ENCODE peak calls at places on chromosomes 4 and X, in seven cellular contexts. T is dermis blood vessel endothelial cell; M is amygdala; P is endothelial cell; V is NCI-H1092; Q is stimulated activated CD4-positive, alpha-beta T cell treated with anti-CD3 and anti-CD28 coated beads, Interleukin-4, amount 100 ng/mL, for 4 hours; B is LoVo. Y is an unnamed sample.

GRCh38 chr4:113574636-113575103 is 186.9 kb downstream of the CAMK2D start:
- DNase-seq in T (peak; percentile 61), M (no peak), P (no peak), V (no peak), Q (no peak), B (no peak), Y (no peak)

GRCh38 chr4:138749303-138749702 is 266.3 kb upstream of the NOCT start:
- DNase-seq in T (no peak), M (no peak), P (no peak), V (no peak), Q (no peak), B (no peak), Y (no peak)

GRCh38 chrX:19064175-19064574 is 58.1 kb downstream of the ADGRG2 start:
- DNase-seq in T (no peak), M (no peak), P (no peak), V (no peak), Q (no peak), B (no peak), Y (peak; percentile 78)

GRCh38 chr4:15755321-15755750 is 22.8 kb upstream of the CD38 start:
- DNase-seq in T (peak; percentile 28), M (no peak), P (no peak), V (no peak), Q (peak; percentile 33), B (no peak), Y (no peak)

GRCh38 chr4:80079255-80079923 is 6.4 kb upstream of the ANTXR2 start:
- DNase-seq in T (no peak), M (no peak), P (no peak), V (no peak), Q (no peak), B (no peak), Y (no peak)

GRCh38 chr4:185534850-185535761 is at the start of gene PDLIM3:
- DNase-seq in T (peak; percentile 78), M (peak; percentile 8), P (peak; percentile 40), V (peak; percentile 37), Q (peak; percentile 3), B (peak; percentile 40), Y (peak; percentile 24)

GRCh38 chr4:79700356-79700755 is 292.3 kb upstream of the GK2 start:
- DNase-seq in T (no peak), M (no peak), P (no peak), V (no peak), Q (no peak), B (no peak), Y (no peak)

GRCh38 chrX:26442340-26442739 is 226.4 kb downstream of the MAGEB5 start:
- DNase-seq in T (peak; percentile 69), M (no peak), P (peak; percentile 5), V (no peak), Q (no peak), B (no peak), Y (peak; percentile 2)

GRCh38 chr4:56705373-56705772 is 24.3 kb upstream of the HOPX start:
- DNase-seq in T (no peak), M (no peak), P (no peak), V (no peak), Q (no peak), B (no peak), Y (no peak)

GRCh38 chr4:76726141-76726540 is 171.8 kb downstream of the SOWAHB start:
- DNase-seq in T (no peak), M (no peak), P (no peak), V (no peak), Q (no peak), B (no peak), Y (no peak)

GRCh38 chr4:82467442-82467841 is 37.1 kb downstream of the ENOPH1 start:
- DNase-seq in T (peak; percentile 75), M (no peak), P (no peak), V (no peak), Q (no peak), B (no peak), Y (no peak)

GRCh38 chr4:180993179-180993841 is 1249.9 kb upstream of the TENM3 start:
- DNase-seq in T (no peak), M (no peak), P (no peak), V (no peak), Q (no peak), B (no peak), Y (no peak)

GRCh38 chrX:40887476-40887875 is 152.1 kb upstream of the MED14 start:
- DNase-seq in T (no peak), M (no peak), P (no peak), V (no peak), Q (no peak), B (no peak), Y (no peak)

GRCh38 chr4:13888112-13888511 is 260.6 kb upstream of the BOD1L1 start:
- DNase-seq in T (peak; percentile 91), M (no peak), P (no peak), V (no peak), Q (no peak), B (no peak), Y (no peak)

GRCh38 chrX:106995678-106996077 is 4.3 kb downstream of the MORC4 start:
- DNase-seq in T (no peak), M (no peak), P (no peak), V (no peak), Q (no peak), B (no peak), Y (no peak)

GRCh38 chrX:153694687-153695270 is 7.1 kb downstream of the SLC6A8 start:
- DNase-seq in T (no peak), M (no peak), P (no peak), V (no peak), Q (no peak), B (no peak), Y (no peak)

GRCh38 chr4:67393007-67393406 is 152.3 kb downstream of the CENPC start:
- DNase-seq in T (no peak), M (no peak), P (no peak), V (no peak), Q (no peak), B (no peak), Y (no peak)

GRCh38 chrX:24024819-24025740 is 1.9 kb downstream of the KLHL15 start:
- DNase-seq in T (peak; percentile 90), M (peak; percentile 60), P (peak; percentile 83), V (peak; percentile 82), Q (peak; percentile 82), B (peak; percentile 82), Y (peak; percentile 88)

GRCh38 chrX:128975716-128976115 is 547.6 kb downstream of the SMARCA1 start:
- DNase-seq in T (peak; percentile 7), M (no peak), P (peak; percentile 59), V (peak; percentile 17), Q (no peak), B (no peak), Y (peak; percentile 42)

GRCh38 chrX:46294234-46294633 is 251.0 kb downstream of the ZNF674 start:
- DNase-seq in T (no peak), M (no peak), P (no peak), V (no peak), Q (no peak), B (no peak), Y (no peak)

GRCh38 chr4:37054670-37055069 is 189.9 kb upstream of the NWD2 start:
- DNase-seq in T (no peak), M (no peak), P (peak; percentile 15), V (no peak), Q (no peak), B (no peak), Y (no peak)

GRCh38 chrX:41144873-41145272 is 59.6 kb downstream of the USP9X start:
- DNase-seq in T (no peak), M (no peak), P (no peak), V (no peak), Q (no peak), B (no peak), Y (no peak)

GRCh38 chr4:10075953-10076391 is 40.6 kb downstream of the WDR1 start:
- DNase-seq in T (no peak), M (no peak), P (no peak), V (no peak), Q (no peak), B (no peak), Y (no peak)

GRCh38 chr4:139556071-139556734 is at the start of gene SETD7:
- DNase-seq in T (peak; percentile 89), M (peak; percentile 82), P (peak; percentile 53), V (peak; percentile 42), Q (peak; percentile 51), B (peak; percentile 79), Y (peak; percentile 41)